ENCODE peak calls at places on chromosomes 13 and 19, in eight cellular contexts. S is T-helper 9 cell; H is amniotic stem cell; W is uterus; E is endothelial cell; G is GM04504; D is HFF-Myc; B is stimulated activated CD8-positive, alpha-beta memory T cell treated with anti-CD3 and anti-CD28 coated beads, Interleukin-4, amount 100 ng/mL, for 48 hours. L is an unnamed sample.

GRCh38 chr13:44218501-44219240 is 155.0 kb upstream of the SERP2 start:
- DNase-seq in W (no peak), H (no peak), S (no peak), B (no peak), D (no peak), E (no peak), G (no peak), L (no peak)

GRCh38 chr13:94886191-94886590 is 173.8 kb upstream of the SOX21 start:
- DNase-seq in H (peak), D (peak), E (no peak), W (no peak), S (no peak), B (no peak), G (peak), L (no peak)

GRCh38 chr13:70792121-70792520 is 683.9 kb upstream of the KLHL1 start:
- DNase-seq in E (no peak), H (no peak), W (no peak), B (no peak), D (no peak), S (no peak), G (no peak), L (no peak)

GRCh38 chr19:45472557-45473365 is 5.0 kb downstream of the FOSB start:
- DNase-seq in H (no peak), B (no peak), W (no peak), G (no peak), S (peak), D (no peak), E (no peak), L (no peak)

GRCh38 chr13:49622174-49622946 is 5.9 kb upstream of the ARL11 start:
- DNase-seq in S (no peak), H (no peak), G (no peak), D (no peak), W (no peak), B (no peak), E (no peak), L (no peak)

GRCh38 chr19:30113182-30113581 is 171.1 kb downstream of the URI1 start:
- DNase-seq in D (no peak), W (no peak), S (no peak), B (no peak), H (no peak), E (no peak), G (no peak), L (no peak)

GRCh38 chr19:51386882-51387520 is 773 bp downstream of the LIM2 start:
- DNase-seq in G (no peak), S (no peak), H (no peak), W (no peak), B (no peak), D (no peak), E (no peak), L (no peak)

GRCh38 chr13:110565296-110565695 is 3.8 kb upstream of the RAB20 start:
- DNase-seq in G (no peak), E (no peak), W (no peak), H (no peak), D (peak), B (no peak), S (no peak), L (no peak)

GRCh38 chr13:110425444-110425780 is 118.3 kb downstream of the COL4A2 start:
- DNase-seq in G (no peak), B (no peak), D (peak), S (no peak), W (no peak), H (no peak), E (no peak), L (no peak)

GRCh38 chr19:48506138-48506733 is 5.4 kb downstream of the LMTK3 start:
- DNase-seq in G (no peak), S (no peak), D (no peak), B (no peak), W (no peak), H (no peak), E (no peak), L (no peak)

GRCh38 chr13:25686831-25687495 is 315.2 kb downstream of the ATP8A2 start:
- DNase-seq in W (no peak), S (no peak), G (no peak), D (no peak), E (no peak), H (no peak), B (no peak), L (no peak)

GRCh38 chr13:34913040-34913439 is 29.0 kb upstream of the NBEA start:
- DNase-seq in G (no peak), H (no peak), W (no peak), S (no peak), E (peak), D (no peak), B (no peak), L (no peak)

GRCh38 chr19:14035706-14036105 is 4.1 kb downstream of the IL27RA start:
- DNase-seq in G (no peak), S (no peak), W (no peak), D (no peak), B (no peak), E (no peak), H (no peak), L (no peak)

GRCh38 chr13:78881054-78881453 is 222.1 kb upstream of the OBI1 start:
- DNase-seq in H (no peak), B (no peak), W (no peak), S (no peak), E (no peak), D (no peak), G (no peak), L (no peak)

GRCh38 chr19:48560095-48560530 is 8.1 kb downstream of the SULT2B1 start:
- DNase-seq in E (no peak), G (no peak), W (no peak), B (no peak), H (no peak), D (no peak), S (no peak), L (no peak)

GRCh38 chr13:109809216-109809890 is 23.0 kb upstream of the IRS2 start:
- DNase-seq in G (no peak), W (no peak), E (no peak), B (no peak), D (no peak), H (no peak), S (no peak), L (peak)

GRCh38 chr19:17405250-17406038 is at the start of gene BST2:
- DNase-seq in S (no peak), H (no peak), G (no peak), W (peak), E (no peak), D (no peak), B (peak), L (no peak)

GRCh38 chr19:15252398-15253018 is 20.3 kb upstream of the EPHX3 start:
- DNase-seq in S (no peak), D (no peak), B (no peak), E (peak), G (peak), W (no peak), H (no peak), L (peak)

GRCh38 chr19:6710273-6711077 is 10.0 kb downstream of the C3 start:
- DNase-seq in H (no peak), G (no peak), B (no peak), D (no peak), E (no peak), W (no peak), S (no peak), L (no peak)

GRCh38 chr19:47487551-47488515 is 3.8 kb upstream of the KPTN start:
- DNase-seq in H (no peak), E (no peak), S (no peak), D (no peak), B (no peak), G (no peak), W (no peak), L (no peak)

GRCh38 chr13:60431108-60431700 is 34.2 kb downstream of the TDRD3 start:
- DNase-seq in W (no peak), E (no peak), G (peak), D (peak), S (no peak), H (no peak), B (no peak), L (peak)

GRCh38 chr19:50222691-50223438 is 19.4 kb downstream of the MYH14 start:
- DNase-seq in W (no peak), E (no peak), D (no peak), B (no peak), G (no peak), H (no peak), S (no peak), L (no peak)

GRCh38 chr19:3275583-3276340 is 51.3 kb downstream of the CELF5 start:
- DNase-seq in H (peak), S (peak), E (peak), G (peak), D (peak), B (peak), W (peak), L (peak)

GRCh38 chr13:98506343-98507059 is 70.4 kb downstream of the STK24 start:
- DNase-seq in W (no peak), S (no peak), D (no peak), H (no peak), E (no peak), G (no peak), B (no peak), L (no peak)

GRCh38 chr19:8592231-8593009 is 15.2 kb upstream of the MYO1F start:
- DNase-seq in H (peak), B (peak), W (peak), G (no peak), E (peak), S (peak), D (no peak), L (peak)

GRCh38 chr19:1450735-1451669 is 1.1 kb downstream of the APC2 start:
- DNase-seq in W (no peak), S (no peak), E (no peak), H (no peak), G (no peak), D (no peak), B (no peak), L (no peak)

GRCh38 chr19:33379151-33379829 is 5.8 kb downstream of the CEBPG start:
- DNase-seq in S (no peak), H (no peak), W (no peak), G (no peak), E (no peak), D (no peak), B (no peak), L (no peak)

GRCh38 chr19:4172861-4173473 is 9.4 kb downstream of the SIRT6 start:
- DNase-seq in G (no peak), S (peak), B (peak), D (no peak), H (no peak), W (no peak), E (peak), L (no peak)

GRCh38 chr19:1507192-1507660 is 5.6 kb downstream of the ADAMTSL5 start:
- DNase-seq in G (no peak), S (no peak), W (peak), B (no peak), H (no peak), E (no peak), D (no peak), L (no peak)

GRCh38 chr19:56765107-56765506 is 75.4 kb downstream of the PEG3 start:
- DNase-seq in G (no peak), S (no peak), B (peak), H (no peak), E (no peak), D (no peak), W (peak), L (no peak)

GRCh38 chr19:50205681-50206138 is 2.3 kb downstream of the MYH14 start:
- DNase-seq in W (no peak), G (no peak), E (no peak), D (no peak), H (no peak), S (no peak), B (no peak), L (no peak)